ENCODE peak calls at places on chromosomes 13 and 19, in five cellular contexts. One of them, this sample, is unnamed.

GRCh38 chr13:24921003-24921402 is 157.0 kb downstream of the RNF17 start:
- DNase-seq in HepG2: no peak
- DNase-seq in K562: no peak
- DNase-seq in GM12878: no peak
- DNase-seq in H1: no peak
- DNase-seq in this sample: no peak

GRCh38 chr13:87669379-87669978 is 1.7 kb upstream of the SLITRK5 start:
- DNase-seq in HepG2: peak
- DNase-seq in K562: peak
- DNase-seq in GM12878: no peak
- DNase-seq in H1: no peak
- DNase-seq in this sample: no peak

GRCh38 chr19:34232566-34233481 is 21.5 kb upstream of the GARRE1 start:
- DNase-seq in HepG2: peak
- DNase-seq in K562: no peak
- DNase-seq in GM12878: no peak
- DNase-seq in H1: no peak
- DNase-seq in this sample: peak

GRCh38 chr13:94198666-94199065 is 280.8 kb downstream of the DCT start:
- DNase-seq in HepG2: no peak
- DNase-seq in K562: no peak
- DNase-seq in GM12878: no peak
- DNase-seq in H1: no peak
- DNase-seq in this sample: no peak

GRCh38 chr13:108212901-108213300 is 2.4 kb downstream of the LIG4 start:
- DNase-seq in HepG2: no peak
- DNase-seq in K562: no peak
- DNase-seq in GM12878: no peak
- DNase-seq in H1: no peak
- DNase-seq in this sample: no peak

GRCh38 chr13:106373304-106373988 is 162.0 kb downstream of the EFNB2 start:
- DNase-seq in HepG2: no peak
- DNase-seq in K562: no peak
- DNase-seq in GM12878: no peak
- DNase-seq in H1: no peak
- DNase-seq in this sample: no peak

GRCh38 chr19:10292206-10292788 is 2.5 kb downstream of the ICAM5 start:
- DNase-seq in HepG2: peak
- DNase-seq in K562: peak
- DNase-seq in GM12878: no peak
- DNase-seq in H1: peak
- DNase-seq in this sample: peak

GRCh38 chr13:20924758-20925394 is 22.3 kb upstream of the XPO4 start:
- DNase-seq in HepG2: peak
- DNase-seq in K562: peak
- DNase-seq in GM12878: no peak
- DNase-seq in H1: peak
- DNase-seq in this sample: peak

GRCh38 chr19:2246801-2247361 is 2.2 kb upstream of the AMH start:
- DNase-seq in HepG2: no peak
- DNase-seq in K562: no peak
- DNase-seq in GM12878: no peak
- DNase-seq in H1: no peak
- DNase-seq in this sample: no peak

GRCh38 chr19:8340341-8341096 is 2.5 kb downstream of the KANK3 start:
- DNase-seq in HepG2: no peak
- DNase-seq in K562: peak
- DNase-seq in GM12878: no peak
- DNase-seq in H1: peak
- DNase-seq in this sample: no peak

GRCh38 chr13:106580551-106580950 is 12.6 kb upstream of the ARGLU1 start:
- DNase-seq in HepG2: no peak
- DNase-seq in K562: no peak
- DNase-seq in GM12878: no peak
- DNase-seq in H1: no peak
- DNase-seq in this sample: no peak

GRCh38 chr13:89740994-89741678 is 1606.4 kb upstream of the MIR17HG start:
- DNase-seq in HepG2: no peak
- DNase-seq in K562: no peak
- DNase-seq in GM12878: no peak
- DNase-seq in H1: no peak
- DNase-seq in this sample: no peak

GRCh38 chr13:50612717-50613116 is 230.8 kb downstream of the DLEU7 start:
- DNase-seq in HepG2: peak
- DNase-seq in K562: no peak
- DNase-seq in GM12878: no peak
- DNase-seq in H1: no peak
- DNase-seq in this sample: no peak

GRCh38 chr19:35299523-35300339 is 7.8 kb downstream of the MAG start:
- DNase-seq in HepG2: no peak
- DNase-seq in K562: peak
- DNase-seq in GM12878: no peak
- DNase-seq in H1: peak
- DNase-seq in this sample: no peak

GRCh38 chr19:42291437-42291815 is 10.5 kb upstream of the PRR19 start:
- DNase-seq in HepG2: no peak
- DNase-seq in K562: no peak
- DNase-seq in GM12878: no peak
- DNase-seq in H1: no peak
- DNase-seq in this sample: no peak

GRCh38 chr19:35267818-35268545 is 780 bp upstream of the USF2 start:
- DNase-seq in HepG2: no peak
- DNase-seq in K562: peak
- DNase-seq in GM12878: no peak
- DNase-seq in H1: peak
- DNase-seq in this sample: peak

GRCh38 chr13:102018716-102019115 is 383.1 kb downstream of the FGF14 start:
- DNase-seq in HepG2: no peak
- DNase-seq in K562: no peak
- DNase-seq in GM12878: no peak
- DNase-seq in H1: no peak
- DNase-seq in this sample: no peak

GRCh38 chr13:84417426-84417825 is 535.2 kb upstream of the SLITRK1 start:
- DNase-seq in HepG2: no peak
- DNase-seq in K562: no peak
- DNase-seq in GM12878: no peak
- DNase-seq in H1: no peak
- DNase-seq in this sample: no peak

GRCh38 chr13:113786262-113786841 is 27.3 kb downstream of the TMEM255B start:
- DNase-seq in HepG2: no peak
- DNase-seq in K562: no peak
- DNase-seq in GM12878: no peak
- DNase-seq in H1: no peak
- DNase-seq in this sample: no peak

GRCh38 chr19:31513841-31514240 is 164.6 kb upstream of the TSHZ3 start:
- DNase-seq in HepG2: no peak
- DNase-seq in K562: no peak
- DNase-seq in GM12878: no peak
- DNase-seq in H1: peak
- DNase-seq in this sample: no peak

GRCh38 chr13:95300625-95301134 is 571 bp downstream of the ABCC4 start:
- DNase-seq in HepG2: peak
- DNase-seq in K562: peak
- DNase-seq in GM12878: no peak
- DNase-seq in H1: peak
- DNase-seq in this sample: peak

DNA sequence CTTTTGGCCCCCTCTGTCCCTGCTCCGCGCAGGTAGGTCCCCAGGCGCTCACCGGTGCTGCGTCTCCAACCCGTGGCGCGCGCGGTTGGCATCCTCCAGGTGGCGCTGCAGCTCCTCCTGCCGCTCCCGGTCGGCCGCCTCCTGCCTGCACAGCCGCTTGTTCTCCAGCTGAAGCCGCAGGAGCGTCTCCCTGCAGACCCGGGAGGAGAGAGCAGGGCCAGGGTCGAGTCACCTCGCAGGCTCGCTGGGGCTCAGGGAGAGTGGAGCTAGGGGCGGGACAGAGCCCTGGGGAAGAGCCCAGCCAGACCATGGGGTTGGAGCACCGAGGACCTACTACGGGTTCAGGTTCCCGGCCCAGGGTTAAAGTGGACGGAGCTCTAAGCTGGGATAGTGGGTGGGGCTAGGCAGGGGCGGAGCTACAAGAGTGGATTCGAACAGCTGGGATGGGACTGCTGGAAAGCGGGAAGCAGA is 9.3 kb downstream of the HOOK2 start:
- DNase-seq in HepG2: peak
- DNase-seq in K562: peak
- DNase-seq in GM12878: no peak
- DNase-seq in H1: peak
- DNase-seq in this sample: peak
- TF ChIP-seq KDM1A in HepG2: peak
- TF ChIP-seq KDM1A in K562: no peak
- TF ChIP-seq KDM1A in GM12878: no peak
- TF ChIP-seq KDM1A in H1: no peak
- TF ChIP-seq KDM1A in this sample: no peak

GRCh38 chr19:45172611-45173208 is 5.3 kb downstream of the TRAPPC6A start:
- DNase-seq in HepG2: no peak
- DNase-seq in K562: no peak
- DNase-seq in GM12878: no peak
- DNase-seq in H1: no peak
- DNase-seq in this sample: no peak
- TF ChIP-seq KDM1A in HepG2: no peak
- TF ChIP-seq KDM1A in K562: no peak
- TF ChIP-seq KDM1A in GM12878: no peak
- TF ChIP-seq KDM1A in H1: no peak
- TF ChIP-seq KDM1A in this sample: no peak

GRCh38 chr13:72745260-72745659 is 17.5 kb downstream of the BORA start:
- DNase-seq in HepG2: no peak
- DNase-seq in K562: no peak
- DNase-seq in GM12878: no peak
- DNase-seq in H1: no peak
- DNase-seq in this sample: no peak
- TF ChIP-seq KDM1A in HepG2: no peak
- TF ChIP-seq KDM1A in K562: no peak
- TF ChIP-seq KDM1A in GM12878: no peak
- TF ChIP-seq KDM1A in H1: no peak
- TF ChIP-seq KDM1A in this sample: no peak

GRCh38 chr19:44055870-44056269 is 4.0 kb downstream of the ZNF223 start:
- DNase-seq in HepG2: no peak
- DNase-seq in K562: no peak
- DNase-seq in GM12878: no peak
- DNase-seq in H1: no peak
- DNase-seq in this sample: no peak

GRCh38 chr19:44051654-44052402 is at the start of gene ZNF223:
- DNase-seq in HepG2: peak
- DNase-seq in K562: peak
- DNase-seq in GM12878: peak
- DNase-seq in H1: peak
- DNase-seq in this sample: peak

DNA sequence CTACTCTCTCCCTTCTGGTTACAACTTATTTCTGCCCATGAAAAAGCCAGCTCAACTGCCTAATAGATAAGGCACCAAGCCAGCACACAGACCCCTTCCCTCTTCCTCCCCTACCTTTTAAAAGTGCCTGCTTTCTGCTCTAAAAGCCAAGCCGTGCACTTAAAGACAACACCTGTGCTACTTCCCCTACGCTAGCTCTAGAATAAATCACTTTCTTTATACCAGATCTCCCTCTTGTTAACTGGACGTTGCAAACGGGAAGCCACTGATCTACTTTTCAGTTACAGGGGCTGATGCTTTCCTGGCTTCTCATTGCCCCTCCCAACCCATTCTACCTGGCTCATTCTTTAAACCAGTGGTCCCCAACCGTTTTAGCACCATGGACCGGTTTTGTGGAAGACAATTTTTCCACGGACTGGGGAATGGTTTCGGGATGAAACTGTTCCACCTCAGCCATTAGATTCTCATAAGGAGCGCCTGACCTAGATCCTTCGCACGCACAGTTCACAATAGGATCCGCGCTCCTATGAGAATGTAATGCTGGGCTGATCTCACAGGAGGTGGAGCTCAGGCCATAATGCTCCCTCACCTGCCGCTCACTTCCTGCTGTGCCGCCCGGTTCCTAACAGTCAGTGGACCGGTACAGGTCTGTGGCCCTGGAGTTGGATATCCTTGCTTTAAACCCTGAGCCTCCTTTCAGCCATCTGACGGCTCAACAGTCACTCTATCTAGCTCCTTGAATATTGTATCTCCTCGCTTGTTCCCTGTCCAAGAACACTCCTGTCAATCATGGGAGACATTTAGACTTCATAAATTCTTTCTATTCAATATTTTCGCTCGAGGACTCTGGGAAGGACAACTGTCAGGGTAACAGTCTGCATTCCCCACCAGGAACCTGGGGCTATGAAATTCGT is 839 bp upstream of the ZNF223 start:
- DNase-seq in HepG2: no peak
- DNase-seq in K562: no peak
- DNase-seq in GM12878: no peak
- DNase-seq in H1: no peak
- DNase-seq in this sample: peak
- TF ChIP-seq KDM1A in HepG2: no peak
- TF ChIP-seq KDM1A in K562: no peak
- TF ChIP-seq KDM1A in GM12878: no peak
- TF ChIP-seq KDM1A in H1: no peak
- TF ChIP-seq KDM1A in this sample: no peak

DNA sequence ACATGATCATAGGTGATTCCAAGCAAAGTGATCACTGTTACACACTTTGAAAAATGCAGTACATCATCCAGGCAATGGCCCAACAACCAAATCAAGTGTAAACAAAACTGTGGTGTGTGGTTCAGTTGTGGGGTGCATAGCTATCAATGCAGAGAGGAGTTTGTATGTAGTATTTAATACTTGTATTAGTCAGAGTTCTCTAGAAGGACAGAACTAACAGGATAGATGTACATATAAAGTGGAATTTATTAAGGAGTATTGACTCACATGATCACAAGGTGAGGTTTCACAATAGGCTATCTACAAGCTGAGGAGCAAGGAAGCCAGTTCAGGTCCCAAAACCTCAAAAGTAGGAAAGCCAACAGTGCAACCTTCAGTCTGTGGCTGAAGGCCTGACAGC is 249.3 kb upstream of the HTR2A start:
- DNase-seq in HepG2: no peak
- DNase-seq in K562: no peak
- DNase-seq in GM12878: no peak
- DNase-seq in H1: no peak
- DNase-seq in this sample: no peak
- TF ChIP-seq KDM1A in HepG2: no peak
- TF ChIP-seq KDM1A in K562: no peak
- TF ChIP-seq KDM1A in GM12878: no peak
- TF ChIP-seq KDM1A in H1: no peak
- TF ChIP-seq KDM1A in this sample: no peak

This sample was measured in A549.